ENCODE peak calls at places on chromosomes 2 and 18, in four cellular contexts. C is uterus, M is tibial nerve, Y is A549. E is an unnamed sample.

GRCh38 chr18:12281861-12282260 is 26.2 kb upstream of the TUBB6 start:
- DNase-seq in C (no peak), Y (no peak), M (no peak), E (no peak)

GRCh38 chr2:54572636-54573531 is 116.8 kb downstream of the SPTBN1 start:
- DNase-seq in C (no peak), Y (peak), M (no peak), E (no peak)

GRCh38 chr18:56538756-56539155 is 99.6 kb downstream of the TXNL1 start:
- DNase-seq in M (no peak), C (no peak), Y (no peak), E (no peak)

GRCh38 chr2:43424262-43425207 is 171.3 kb downstream of the THADA start:
- DNase-seq in Y (no peak), C (peak), M (no peak), E (no peak)

GRCh38 chr18:70705831-70706416 is 417.1 kb downstream of the SOCS6 start:
- DNase-seq in M (no peak), Y (no peak), C (no peak), E (no peak)

GRCh38 chr18:10463741-10464140 is 9.3 kb downstream of the APCDD1 start:
- DNase-seq in Y (no peak), C (no peak), M (no peak), E (no peak)

GRCh38 chr2:238646281-238646680 is 201.6 kb upstream of the TWIST2 start:
- DNase-seq in Y (no peak), M (no peak), C (no peak), E (no peak)

GRCh38 chr2:151337643-151338042 is 19.7 kb upstream of the TNFAIP6 start:
- DNase-seq in C (no peak), Y (no peak), M (no peak), E (no peak)

GRCh38 chr18:22428672-22429071 is 11.0 kb upstream of the CTAGE1 start:
- DNase-seq in M (no peak), C (no peak), Y (peak), E (no peak)

GRCh38 chr18:2471523-2471922 is 99.8 kb downstream of the METTL4 start:
- DNase-seq in Y (peak), M (no peak), C (no peak), E (peak)

GRCh38 chr2:122300758-122301157 is 545.3 kb downstream of the TSN start:
- DNase-seq in Y (peak), M (no peak), C (no peak), E (peak)

GRCh38 chr2:79702934-79703333 is 190.1 kb downstream of the CTNNA2 start:
- DNase-seq in C (no peak), Y (no peak), M (no peak), E (no peak)

GRCh38 chr2:153739394-153739793 is 132.3 kb upstream of the GALNT13 start:
- DNase-seq in C (no peak), M (no peak), Y (no peak), E (no peak)

GRCh38 chr2:69067866-69068265 is 54.9 kb downstream of the ANTXR1 start:
- DNase-seq in M (no peak), C (no peak), Y (no peak), E (no peak)

GRCh38 chr2:63018439-63018838 is 32.2 kb upstream of the OTX1 start:
- DNase-seq in M (no peak), Y (no peak), C (no peak), E (no peak)

GRCh38 chr2:204544961-204545860 is at the start of gene PARD3B:
- DNase-seq in M (peak), C (peak), Y (peak), E (peak)

GRCh38 chr2:204967199-204967995 is 422.1 kb downstream of the PARD3B start:
- DNase-seq in C (no peak), Y (no peak), M (no peak), E (no peak)

GRCh38 chr2:109703798-109704197 is 89.6 kb downstream of the SOWAHC start:
- DNase-seq in M (no peak), C (no peak), Y (no peak), E (no peak)

GRCh38 chr2:109703076-109703475 is 88.9 kb downstream of the SOWAHC start:
- DNase-seq in M (no peak), Y (no peak), C (no peak), E (no peak)

GRCh38 chr2:109700680-109701274 is 86.6 kb downstream of the SOWAHC start:
- DNase-seq in M (no peak), C (no peak), Y (no peak), E (no peak)

GRCh38 chr2:109701362-109701761 is 87.2 kb downstream of the SOWAHC start:
- DNase-seq in C (no peak), Y (no peak), M (no peak), E (no peak)

GRCh38 chr2:109702250-109702985 is 88.3 kb downstream of the SOWAHC start:
- DNase-seq in M (no peak), Y (peak), C (no peak), E (no peak)
- TF ChIP-seq POLR2A in M (no peak), Y (no peak), C (no peak), E (no peak)

GRCh38 chr2:98454500-98455235 is 10.0 kb downstream of the INPP4A start:
- DNase-seq in M (no peak), Y (peak), C (no peak), E (peak)

GRCh38 chr2:98455494-98455976 is 10.9 kb downstream of the INPP4A start:
- DNase-seq in M (no peak), C (no peak), Y (no peak), E (no peak)

GRCh38 chr2:98458207-98458606 is 13.5 kb downstream of the INPP4A start:
- DNase-seq in Y (peak), M (no peak), C (no peak), E (no peak)

GRCh38 chr2:98458667-98459380 is 14.2 kb downstream of the INPP4A start:
- DNase-seq in Y (no peak), M (no peak), C (no peak), E (no peak)

DNA sequence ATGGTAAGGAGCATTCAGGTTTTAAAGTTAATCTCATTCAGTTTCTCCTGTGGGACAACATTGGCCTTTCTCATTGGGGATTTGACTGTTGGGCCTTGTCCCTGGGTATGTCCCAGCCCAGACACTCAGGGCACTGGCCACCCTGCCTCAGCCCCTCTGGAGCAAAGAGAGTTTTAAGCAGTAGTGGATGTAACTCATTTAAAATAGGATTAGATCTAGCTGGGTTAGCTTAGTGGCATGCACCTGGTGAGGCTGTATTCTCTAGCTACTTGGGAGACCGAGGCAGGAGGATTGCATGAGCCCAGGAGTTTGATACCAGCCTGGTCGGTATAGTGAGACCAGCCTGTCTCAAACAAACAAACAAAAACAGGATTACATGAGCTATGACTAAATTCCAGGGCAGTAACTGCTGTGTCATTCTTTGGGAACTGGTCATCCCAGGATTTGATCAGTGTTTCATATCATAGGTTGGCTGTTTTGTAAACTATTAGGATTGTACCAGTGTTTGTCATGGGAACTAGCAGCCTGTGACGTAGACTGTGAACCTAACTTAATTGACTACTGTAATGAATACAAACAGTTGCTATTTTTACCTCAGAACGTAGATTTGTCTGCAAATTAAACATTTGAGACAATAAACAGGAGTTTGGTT is 12.5 kb downstream of the INPP4A start:
- DNase-seq in Y (peak), C (no peak), M (no peak), E (no peak)
- TF ChIP-seq POLR2A in Y (no peak), C (no peak), M (no peak), E (no peak)

GRCh38 chr2:27735263-27735904 is 36.1 kb upstream of the MRPL33 start:
- DNase-seq in Y (no peak), C (peak), M (peak), E (peak)
- TF ChIP-seq POLR2A in Y (no peak), C (peak), M (no peak), E (no peak)

GRCh38 chr2:226800941-226801784 is 1.5 kb upstream of the IRS1 start:
- DNase-seq in Y (peak), M (peak), C (peak), E (peak)

GRCh38 chr2:226799976-226800940 is 638 bp upstream of the IRS1 start:
- DNase-seq in Y (peak), C (peak), M (no peak), E (peak)

GRCh38 chr2:226797989-226798421 is 1.6 kb downstream of the IRS1 start:
- DNase-seq in Y (no peak), M (no peak), C (no peak), E (no peak)

GRCh38 chr2:226798422-226799210 is 1.0 kb downstream of the IRS1 start:
- DNase-seq in C (peak), Y (peak), M (no peak), E (peak)

DNA sequence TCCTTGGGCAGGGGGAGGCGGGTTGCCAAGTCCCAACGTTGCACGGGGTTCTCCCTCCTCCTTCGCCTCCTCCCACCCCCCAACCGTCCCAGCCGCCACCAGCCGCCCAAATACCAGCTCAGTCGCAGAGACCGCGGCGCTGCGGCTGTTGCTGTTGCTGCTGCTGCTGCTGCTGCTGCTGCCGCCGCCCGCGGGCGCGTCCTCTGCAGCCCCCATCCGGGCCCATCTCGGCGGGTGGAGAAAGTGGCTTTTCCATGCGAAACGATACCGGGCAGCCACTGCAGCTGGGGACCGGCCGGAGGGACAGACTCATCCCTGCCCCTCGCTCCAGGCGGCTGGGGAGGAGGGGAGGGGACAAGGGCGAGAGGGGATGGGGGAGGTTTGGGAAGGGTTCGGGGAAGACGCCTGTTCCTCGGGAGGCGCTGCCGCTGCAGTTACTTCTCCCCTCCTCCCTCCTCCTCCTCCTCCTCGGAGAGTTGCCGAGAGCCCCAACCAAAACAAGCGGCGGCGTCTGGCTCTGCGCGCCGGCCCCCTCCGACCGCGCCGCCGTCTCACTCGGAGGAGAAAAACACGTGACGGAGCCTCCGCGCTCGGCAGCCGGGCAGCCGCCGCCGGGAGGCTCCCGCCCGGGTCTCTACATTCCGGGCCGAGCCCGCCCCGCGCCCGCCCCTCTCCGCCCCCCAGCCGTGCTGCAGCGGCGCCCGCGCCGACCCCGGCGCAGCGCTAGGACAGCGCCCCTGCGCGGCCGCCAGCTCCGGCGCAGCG is at the start of gene IRS1:
- DNase-seq in C (peak), Y (peak), M (no peak), E (peak)
- TF ChIP-seq POLR2A in C (peak), Y (peak), M (no peak), E (no peak)

GRCh38 chr2:46982356-46983064 is 66.9 kb upstream of the MCFD2 start:
- DNase-seq in M (no peak), C (no peak), Y (no peak), E (no peak)
- TF ChIP-seq POLR2A in M (no peak), C (no peak), Y (no peak), E (no peak)

GRCh38 chr2:112483821-112484220 is 1.9 kb downstream of the TTL start:
- DNase-seq in C (no peak), Y (no peak), M (no peak), E (no peak)

GRCh38 chr2:112483047-112483473 is 1.1 kb downstream of the TTL start:
- DNase-seq in M (no peak), C (peak), Y (peak), E (peak)

GRCh38 chr2:112481528-112482228 is at the start of gene TTL:
- DNase-seq in Y (peak), M (peak), C (peak), E (peak)

GRCh38 chr2:112481050-112481527 is 867 bp upstream of the TTL start:
- DNase-seq in M (peak), Y (peak), C (peak), E (peak)

DNA sequence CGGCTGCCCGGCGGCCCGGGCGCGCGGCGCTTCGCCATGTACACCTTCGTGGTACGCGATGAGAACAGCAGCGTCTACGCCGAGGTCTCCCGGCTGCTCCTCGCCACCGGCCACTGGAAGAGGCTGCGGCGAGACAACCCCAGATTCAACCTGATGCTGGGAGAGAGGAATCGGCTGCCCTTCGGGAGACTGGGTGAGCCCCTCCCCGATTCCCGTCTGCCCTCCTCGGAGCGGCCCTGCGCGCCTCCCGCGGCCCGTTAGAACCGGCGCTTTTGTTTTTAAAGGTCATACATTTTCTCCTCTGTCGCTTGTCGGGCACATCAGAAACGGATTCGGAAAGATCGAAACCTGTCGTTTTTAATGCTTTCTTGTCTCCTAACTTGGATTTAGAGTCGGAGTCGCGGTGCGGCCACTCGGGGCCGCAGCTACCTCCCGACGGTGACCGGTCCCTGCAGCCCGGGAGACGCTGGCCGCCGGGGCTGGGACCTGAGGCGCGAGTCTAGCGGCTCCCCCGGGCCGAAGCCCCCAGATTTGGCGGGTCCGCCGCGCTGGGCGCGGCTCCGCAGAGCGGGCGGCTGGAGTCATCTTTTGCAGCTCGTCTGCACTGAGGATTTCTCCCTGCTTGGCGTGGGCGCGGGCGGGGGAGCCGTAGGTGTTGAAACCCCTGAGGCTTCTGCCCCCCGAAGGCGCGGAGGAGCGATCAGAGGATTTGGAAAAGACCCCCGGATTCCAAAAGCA is 522 bp downstream of the TTL start:
- DNase-seq in Y (peak), M (no peak), C (peak), E (peak)
- TF ChIP-seq POLR2A in Y (no peak), M (no peak), C (no peak), E (no peak)

GRCh38 chr2:190343500-190344274 is at the start of gene INPP1:
- DNase-seq in C (peak), Y (peak), M (peak), E (peak)
- TF ChIP-seq POLR2A in C (peak), Y (peak), M (peak), E (peak)

DNA sequence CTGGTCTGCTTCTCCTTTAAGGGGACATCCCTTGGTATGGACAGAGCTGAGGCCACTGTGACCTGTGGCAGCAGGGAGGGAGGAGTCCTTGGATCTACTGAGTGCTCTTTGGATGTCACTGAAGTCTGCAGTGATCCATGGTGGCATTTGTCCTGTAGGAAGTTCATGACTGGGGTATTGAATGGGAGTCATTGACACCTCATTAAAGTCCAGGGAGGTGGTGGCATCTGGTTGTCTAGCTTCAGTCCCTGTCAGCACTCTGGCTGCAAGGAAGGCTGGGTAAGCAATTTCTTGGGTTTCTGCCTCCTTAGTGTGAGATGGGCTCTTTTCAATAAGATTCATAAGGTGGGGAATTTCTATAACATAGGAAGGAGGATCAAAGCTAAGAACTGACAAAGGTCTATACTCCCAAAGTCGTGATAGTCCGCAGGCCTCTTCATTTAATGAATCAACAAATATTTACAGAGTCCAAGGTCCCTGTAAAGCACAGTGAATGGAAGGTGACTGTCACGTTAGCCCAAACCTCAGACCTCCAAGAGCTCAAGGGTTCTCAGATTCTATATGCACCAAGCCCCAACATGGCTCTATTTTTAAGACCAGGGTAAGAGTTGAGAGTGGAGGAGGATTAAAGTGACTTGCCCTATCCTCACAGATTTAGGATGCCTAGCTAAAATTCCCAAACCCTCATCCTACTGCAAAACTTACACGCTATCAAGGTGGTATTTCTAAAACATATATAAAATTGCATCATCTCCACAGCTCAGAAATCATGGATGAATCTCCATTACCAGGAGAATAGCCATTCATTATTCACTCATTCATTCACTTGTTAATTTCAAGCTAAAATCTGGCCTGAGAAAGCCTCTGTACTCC is 40.2 kb downstream of the THNSL2 start:
- DNase-seq in C (no peak), M (no peak), Y (no peak), E (no peak)
- TF ChIP-seq POLR2A in C (no peak), M (no peak), Y (no peak), E (no peak)